ENCODE peak calls at places on chromosomes 13 and 19, in four cellular contexts. Q, M, P and L are unnamed samples.

GRCh38 chr13:36549771-36550170 is 117.5 kb downstream of the CCNA1 start:
- DNase-seq in M (no peak), P (no peak), Q (no peak), L (peak)

GRCh38 chr19:28292822-28293500 is 920.0 kb downstream of the UQCRFS1 start:
- DNase-seq in Q (no peak), P (no peak), M (no peak), L (no peak)

GRCh38 chr13:84446972-84447700 is 564.9 kb upstream of the SLITRK1 start:
- DNase-seq in Q (no peak), P (no peak), M (no peak), L (no peak)

GRCh38 chr19:35151273-35152065 is 3.1 kb upstream of the FXYD5 start:
- DNase-seq in P (no peak), M (no peak), Q (no peak), L (no peak)

GRCh38 chr19:19740755-19741154 is 7.8 kb upstream of the ZNF14 start:
- DNase-seq in Q (no peak), P (no peak), M (no peak), L (no peak)

GRCh38 chr13:39350461-39350881 is 252.5 kb downstream of the LHFPL6 start:
- DNase-seq in Q (no peak), P (no peak), M (no peak), L (no peak)

GRCh38 chr13:94322925-94323324 is 156.6 kb downstream of the DCT start:
- DNase-seq in P (no peak), Q (no peak), M (no peak), L (no peak)

GRCh38 chr13:23462815-23463559 is 29.5 kb upstream of the SACS start:
- DNase-seq in M (no peak), P (no peak), Q (no peak), L (no peak)

GRCh38 chr13:40667622-40667978 is 1.2 kb upstream of the FOXO1 start:
- DNase-seq in P (no peak), Q (peak), M (no peak), L (peak)

GRCh38 chr19:18802354-18802753 is 11.2 kb upstream of the COMP start:
- DNase-seq in M (no peak), Q (no peak), P (no peak), L (no peak)

GRCh38 chr13:28532226-28533048 is 37.5 kb upstream of the FLT1 start:
- DNase-seq in M (no peak), Q (no peak), P (no peak), L (peak)

GRCh38 chr13:20713751-20714150 is 10.3 kb downstream of the IL17D start:
- DNase-seq in Q (no peak), P (no peak), M (no peak), L (no peak)

GRCh38 chr19:23440791-23441190 is 45.5 kb upstream of the ZNF91 start:
- DNase-seq in P (no peak), M (no peak), Q (no peak), L (peak)
- TF ChIP-seq CTCF in P (no peak), M (no peak), Q (peak), L (peak)

DNA sequence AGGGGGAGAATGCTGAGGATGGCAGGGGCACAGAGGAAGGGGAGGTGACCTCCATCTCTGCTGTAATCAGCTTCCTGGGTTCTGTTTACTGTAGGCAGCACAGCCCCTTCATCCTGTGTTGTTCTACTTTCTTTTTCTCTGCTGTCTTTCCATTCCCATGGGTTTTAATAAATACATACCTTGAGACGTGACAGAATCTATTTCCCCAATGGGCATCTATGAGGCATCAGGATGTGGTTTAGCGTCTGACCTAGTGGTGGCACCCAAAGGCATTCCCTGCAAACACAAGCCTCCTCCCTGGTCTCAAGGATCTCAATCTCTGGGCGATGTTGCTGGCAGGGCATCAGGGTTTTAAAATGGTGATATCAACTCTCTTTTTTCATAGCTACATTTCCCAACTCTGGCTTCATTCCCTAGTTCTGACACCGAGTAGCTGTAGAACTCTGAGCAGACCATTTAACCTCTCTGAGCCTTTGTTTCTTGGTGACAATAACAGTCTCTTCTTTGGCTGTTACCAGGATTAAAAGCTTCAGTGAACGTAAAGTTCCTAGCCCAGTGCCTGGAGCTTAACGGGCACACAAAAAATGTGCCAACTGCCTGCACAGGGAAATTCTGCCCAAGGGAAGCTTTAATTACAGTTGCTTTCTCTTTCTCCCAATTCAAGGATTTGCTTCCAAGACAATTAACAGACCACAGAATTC is 60.9 kb downstream of the ALOX5AP start:
- DNase-seq in M (no peak), P (no peak), Q (no peak), L (no peak)
- TF ChIP-seq CTCF in M (no peak), P (no peak), Q (peak), L (no peak)

DNA sequence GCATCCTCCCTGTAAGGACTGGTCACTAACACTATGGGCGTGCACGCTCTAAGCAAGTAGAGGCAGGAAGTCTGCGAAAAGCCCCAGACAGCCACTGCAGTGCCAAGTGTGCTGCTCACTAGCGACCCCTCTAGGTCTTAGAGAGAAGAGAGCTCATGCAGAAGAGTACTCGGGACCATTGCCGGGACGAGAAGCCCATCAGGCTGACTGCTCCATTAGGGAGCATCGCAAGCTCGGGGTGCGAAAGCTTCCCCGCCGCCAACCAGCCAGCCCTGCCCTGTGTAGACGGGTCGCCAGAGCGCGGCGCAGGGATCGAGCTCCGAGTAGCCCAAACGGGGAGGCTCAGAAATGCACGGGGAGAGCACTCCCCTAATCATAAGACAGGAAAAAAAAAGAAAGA is 16.6 kb downstream of the POU4F1 start:
- DNase-seq in M (no peak), Q (no peak), P (no peak), L (no peak)
- TF ChIP-seq CTCF in M (no peak), Q (no peak), P (no peak), L (peak)

GRCh38 chr13:31801088-31801487 is 61.8 kb downstream of the RXFP2 start:
- DNase-seq in M (no peak), Q (no peak), P (no peak), L (no peak)

GRCh38 chr13:31793246-31793645 is 53.9 kb downstream of the RXFP2 start:
- DNase-seq in P (no peak), Q (no peak), M (no peak), L (no peak)

GRCh38 chr13:31794452-31794851 is 55.1 kb downstream of the RXFP2 start:
- DNase-seq in P (no peak), M (no peak), Q (no peak), L (no peak)

GRCh38 chr13:31798189-31798588 is 58.9 kb downstream of the RXFP2 start:
- DNase-seq in Q (no peak), P (no peak), M (no peak), L (no peak)

DNA sequence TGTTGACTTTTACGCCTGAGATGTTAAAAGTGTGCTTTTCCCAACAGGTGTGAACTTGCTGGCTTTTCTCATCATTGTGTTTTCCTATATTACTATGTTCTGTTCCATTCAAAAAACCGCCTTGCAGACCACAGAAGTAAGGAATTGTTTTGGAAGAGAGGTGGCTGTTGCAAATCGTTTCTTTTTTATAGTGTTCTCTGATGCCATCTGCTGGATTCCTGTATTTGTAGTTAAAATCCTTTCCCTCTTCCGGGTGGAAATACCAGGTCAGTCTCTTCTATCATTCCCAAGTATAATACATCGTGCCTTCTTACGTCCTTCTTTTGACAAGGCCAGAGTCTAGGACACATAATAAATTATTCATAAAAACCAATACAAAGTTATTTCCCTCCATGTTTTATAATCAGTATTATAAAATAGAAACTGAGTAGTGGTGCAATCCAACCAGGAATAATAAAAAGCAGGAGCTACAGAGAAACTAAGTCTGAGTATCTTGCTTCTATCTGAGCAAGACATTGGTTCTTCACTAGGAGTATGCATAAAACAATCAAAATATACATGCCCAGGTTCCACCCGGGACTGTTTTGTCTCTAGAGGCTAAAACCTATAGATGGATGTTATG is 57.9 kb downstream of the RXFP2 start:
- DNase-seq in P (no peak), Q (no peak), M (no peak), L (no peak)
- TF ChIP-seq CTCF in P (no peak), Q (peak), M (no peak), L (peak)

GRCh38 chr19:4547303-4548237 is 7.7 kb upstream of the LRG1 start:
- DNase-seq in M (no peak), P (peak), Q (no peak), L (no peak)
- TF ChIP-seq CTCF in M (no peak), P (peak), Q (peak), L (no peak)

GRCh38 chr13:91184244-91184926 is 163.1 kb upstream of the MIR17HG start:
- DNase-seq in M (no peak), P (no peak), Q (no peak), L (peak)

GRCh38 chr13:91181892-91182291 is 165.6 kb upstream of the MIR17HG start:
- DNase-seq in Q (no peak), P (no peak), M (no peak), L (no peak)

GRCh38 chr13:91187522-91187921 is 160.0 kb upstream of the MIR17HG start:
- DNase-seq in Q (no peak), M (no peak), P (no peak), L (no peak)

GRCh38 chr13:91185294-91185863 is 162.1 kb upstream of the MIR17HG start:
- DNase-seq in Q (no peak), M (no peak), P (no peak), L (no peak)
- TF ChIP-seq CTCF in Q (peak), M (no peak), P (no peak), L (peak)